ENCODE peak calls at places on chromosome 4, in seven cellular contexts. One of them, this sample, is unnamed.

GRCh38 chr4:40843696-40844095 is 93.9 kb downstream of the NSUN7 start:
- DNase-seq in erythroblast: peak; percentile 21
- DNase-seq in left lobe of liver: no peak
- DNase-seq in non-pigmented ciliary epithelial cell: no peak
- DNase-seq in naive thymus-derived CD8-positive, alpha-beta T cell: peak; percentile 19
- DNase-seq in myocyte: no peak
- DNase-seq in SIG-M5: no peak
- DNase-seq in this sample: peak; percentile 35

GRCh38 chr4:111501946-111502345 is 643.3 kb upstream of the FAM241A start:
- DNase-seq in non-pigmented ciliary epithelial cell: no peak
- DNase-seq in left lobe of liver: no peak
- DNase-seq in SIG-M5: no peak
- DNase-seq in erythroblast: no peak
- DNase-seq in myocyte: peak; percentile 86
- DNase-seq in naive thymus-derived CD8-positive, alpha-beta T cell: no peak
- DNase-seq in this sample: no peak

GRCh38 chr4:25888781-25889180 is 25.2 kb upstream of the SMIM20 start:
- DNase-seq in naive thymus-derived CD8-positive, alpha-beta T cell: no peak
- DNase-seq in non-pigmented ciliary epithelial cell: no peak
- DNase-seq in left lobe of liver: no peak
- DNase-seq in SIG-M5: no peak
- DNase-seq in myocyte: no peak
- DNase-seq in erythroblast: no peak
- DNase-seq in this sample: peak; percentile 40

GRCh38 chr4:81722229-81722900 is 250.7 kb upstream of the RASGEF1B start:
- DNase-seq in myocyte: no peak
- DNase-seq in left lobe of liver: no peak
- DNase-seq in erythroblast: no peak
- DNase-seq in naive thymus-derived CD8-positive, alpha-beta T cell: no peak
- DNase-seq in SIG-M5: no peak
- DNase-seq in non-pigmented ciliary epithelial cell: no peak
- DNase-seq in this sample: no peak

GRCh38 chr4:96293806-96294205 is 453.9 kb downstream of the PDHA2 start:
- DNase-seq in non-pigmented ciliary epithelial cell: no peak
- DNase-seq in erythroblast: peak; percentile 69
- DNase-seq in SIG-M5: no peak
- DNase-seq in myocyte: peak; percentile 53
- DNase-seq in naive thymus-derived CD8-positive, alpha-beta T cell: no peak
- DNase-seq in left lobe of liver: no peak
- DNase-seq in this sample: no peak

GRCh38 chr4:47434931-47435330 is 28.6 kb downstream of the COMMD8 start:
- DNase-seq in erythroblast: no peak
- DNase-seq in left lobe of liver: no peak
- DNase-seq in SIG-M5: no peak
- DNase-seq in myocyte: no peak
- DNase-seq in naive thymus-derived CD8-positive, alpha-beta T cell: no peak
- DNase-seq in non-pigmented ciliary epithelial cell: no peak
- DNase-seq in this sample: no peak

GRCh38 chr4:109574931-109575804 is 15.1 kb downstream of the MCUB start:
- DNase-seq in left lobe of liver: no peak
- DNase-seq in non-pigmented ciliary epithelial cell: no peak
- DNase-seq in erythroblast: no peak
- DNase-seq in naive thymus-derived CD8-positive, alpha-beta T cell: no peak
- DNase-seq in myocyte: peak; percentile 71
- DNase-seq in SIG-M5: no peak
- DNase-seq in this sample: no peak

GRCh38 chr4:82523179-82523578 is 38.6 kb downstream of the TMEM150C start:
- DNase-seq in SIG-M5: no peak
- DNase-seq in myocyte: no peak
- DNase-seq in naive thymus-derived CD8-positive, alpha-beta T cell: no peak
- DNase-seq in erythroblast: no peak
- DNase-seq in non-pigmented ciliary epithelial cell: no peak
- DNase-seq in left lobe of liver: no peak
- DNase-seq in this sample: no peak

GRCh38 chr4:151537726-151538125 is 128.8 kb downstream of the FHIP1A start:
- DNase-seq in SIG-M5: no peak
- DNase-seq in left lobe of liver: no peak
- DNase-seq in naive thymus-derived CD8-positive, alpha-beta T cell: no peak
- DNase-seq in myocyte: peak; percentile 55
- DNase-seq in erythroblast: no peak
- DNase-seq in non-pigmented ciliary epithelial cell: no peak
- DNase-seq in this sample: peak; percentile 19

GRCh38 chr4:154208424-154208823 is 283.2 kb downstream of the DCHS2 start:
- DNase-seq in erythroblast: peak; percentile 32
- DNase-seq in naive thymus-derived CD8-positive, alpha-beta T cell: no peak
- DNase-seq in non-pigmented ciliary epithelial cell: no peak
- DNase-seq in left lobe of liver: no peak
- DNase-seq in SIG-M5: no peak
- DNase-seq in myocyte: peak; percentile 33
- DNase-seq in this sample: no peak

This sample was measured in MV-4-11.